ENCODE peak calls at places on chromosome 21, in ten cellular contexts. R is cardiac septum; L is activated T-cell treated with anti-CD3 and anti-CD28 coated beads, Interleukin-2, amount 50 U/mL, for 72 hours; N is left ventricle myocardium inferior; H is stimulated activated CD4-positive, alpha-beta T cell treated with anti-CD3 and anti-CD28 coated beads, Interleukin-2, amount 100 ng/mL, for 48 hours; J is HT1080; Y is HL-60; F is NCI-H2171 treated with DMSO at 0.1 percent for 48 hours; Q is AG08395; M is stimulated activated naive CD8-positive, alpha-beta T cell treated with anti-CD3 and anti-CD28 coated beads, Interleukin-15, amount 100 ng/mL, for 72 hours. E is an unnamed sample.

GRCh38 chr21:32382108-32382601 is 10.7 kb downstream of the URB1 start:
- DNase-seq in R (no peak), L (no peak), N (no peak), H (no peak), J (no peak), Y (no peak), F (no peak), Q (peak), M (no peak), E (no peak)

GRCh38 chr21:28215214-28215954 is 777.3 kb downstream of the LTN1 start:
- DNase-seq in R (no peak), L (no peak), N (no peak), H (no peak), J (no peak), Y (no peak), F (no peak), Q (peak), M (no peak), E (no peak)

GRCh38 chr21:34883501-34884271 is 165.4 kb downstream of the RUNX1 start:
- DNase-seq in R (no peak), L (no peak), N (no peak), H (no peak), J (no peak), Y (no peak), F (no peak), Q (no peak), M (no peak), E (no peak)

GRCh38 chr21:40618216-40618615 is 228.7 kb downstream of the DSCAM start:
- DNase-seq in R (no peak), L (no peak), N (no peak), H (no peak), J (no peak), Y (no peak), F (peak), Q (no peak), M (no peak), E (no peak)

GRCh38 chr21:15868940-15869339 is 139.2 kb downstream of the USP25 start:
- DNase-seq in R (no peak), L (no peak), N (no peak), H (no peak), J (no peak), Y (no peak), F (no peak), Q (no peak), M (no peak), E (no peak)

GRCh38 chr21:34906401-34906800 is 142.7 kb downstream of the RUNX1 start:
- DNase-seq in R (no peak), L (no peak), N (no peak), H (no peak), J (no peak), Y (no peak), F (no peak), Q (no peak), M (no peak), E (no peak)

GRCh38 chr21:44450999-44451398 is 4.3 kb upstream of the LRRC3 start:
- DNase-seq in R (peak), L (no peak), N (no peak), H (no peak), J (no peak), Y (no peak), F (no peak), Q (no peak), M (no peak), E (peak)

GRCh38 chr21:43925096-43925481 is 60.1 kb downstream of the AGPAT3 start:
- DNase-seq in R (no peak), L (no peak), N (peak), H (no peak), J (no peak), Y (no peak), F (no peak), Q (no peak), M (no peak), E (no peak)

GRCh38 chr21:14116080-14116481 is 94.7 kb downstream of the LIPI start:
- DNase-seq in R (no peak), L (no peak), N (no peak), H (no peak), J (no peak), Y (no peak), F (no peak), Q (no peak), M (no peak), E (no peak)

GRCh38 chr21:28332796-28333195 is 659.9 kb downstream of the LTN1 start:
- DNase-seq in R (no peak), L (no peak), N (no peak), H (no peak), J (no peak), Y (no peak), F (no peak), Q (no peak), M (no peak), E (no peak)

GRCh38 chr21:37631319-37632117 is 264.9 kb downstream of the DYRK1A start:
- DNase-seq in R (no peak), L (peak), N (no peak), H (no peak), J (peak), Y (no peak), F (no peak), Q (no peak), M (no peak), E (no peak)

GRCh38 chr21:14862794-14863720 is 201.7 kb downstream of the NRIP1 start:
- DNase-seq in R (no peak), L (peak), N (no peak), H (peak), J (no peak), Y (no peak), F (peak), Q (no peak), M (no peak), E (no peak)

GRCh38 chr21:37915516-37915915 is 741 bp downstream of the KCNJ6 start:
- DNase-seq in R (no peak), L (no peak), N (no peak), H (no peak), J (no peak), Y (no peak), F (peak), Q (no peak), M (no peak), E (no peak)

GRCh38 chr21:29300547-29301138 is 1.9 kb downstream of the BACH1 start:
- DNase-seq in R (no peak), L (no peak), N (no peak), H (no peak), J (no peak), Y (no peak), F (peak), Q (no peak), M (peak), E (no peak)

GRCh38 chr21:44920694-44921604 is at the start of gene ITGB2:
- DNase-seq in R (peak), L (peak), N (peak), H (no peak), J (no peak), Y (peak), F (no peak), Q (no peak), M (peak), E (peak)

GRCh38 chr21:40242586-40242985 is 375.3 kb downstream of the PCP4 start:
- DNase-seq in R (no peak), L (no peak), N (no peak), H (no peak), J (no peak), Y (no peak), F (no peak), Q (no peak), M (no peak), E (no peak)

GRCh38 chr21:26964379-26964778 is 2.5 kb downstream of the ADAMTS5 start:
- DNase-seq in R (no peak), L (no peak), N (peak), H (no peak), J (no peak), Y (no peak), F (no peak), Q (peak), M (no peak), E (no peak)

GRCh38 chr21:36658926-36659325 is 40.0 kb upstream of the SIM2 start:
- DNase-seq in R (no peak), L (no peak), N (no peak), H (no peak), J (no peak), Y (no peak), F (no peak), Q (no peak), M (no peak), E (no peak)

GRCh38 chr21:38144193-38144592 is 112.6 kb upstream of the KCNJ15 start:
- DNase-seq in R (no peak), L (no peak), N (no peak), H (no peak), J (no peak), Y (no peak), F (no peak), Q (no peak), M (no peak), E (no peak)

GRCh38 chr21:26473471-26473870 is 99.6 kb downstream of the CYYR1 start:
- DNase-seq in R (no peak), L (peak), N (no peak), H (no peak), J (no peak), Y (no peak), F (no peak), Q (no peak), M (no peak), E (no peak)

GRCh38 chr21:40615503-40616376 is 231.2 kb downstream of the DSCAM start:
- DNase-seq in R (no peak), L (no peak), N (no peak), H (no peak), J (no peak), Y (no peak), F (peak), Q (no peak), M (no peak), E (no peak)

GRCh38 chr21:41325138-41325537 is 8.5 kb downstream of the FAM3B start:
- DNase-seq in R (no peak), L (no peak), N (no peak), H (no peak), J (no peak), Y (no peak), F (no peak), Q (no peak), M (no peak), E (no peak)

GRCh38 chr21:26079376-26079775 is 91.2 kb downstream of the APP start:
- DNase-seq in R (no peak), L (no peak), N (no peak), H (no peak), J (no peak), Y (no peak), F (no peak), Q (no peak), M (no peak), E (no peak)

GRCh38 chr21:43211085-43212071 is 42.6 kb downstream of the CRYAA start:
- DNase-seq in R (peak), L (no peak), N (peak), H (no peak), J (no peak), Y (no peak), F (no peak), Q (no peak), M (no peak), E (no peak)

GRCh38 chr21:14551741-14552140 is 5.6 kb upstream of the SAMSN1 start:
- DNase-seq in R (no peak), L (no peak), N (no peak), H (no peak), J (no peak), Y (no peak), F (no peak), Q (no peak), M (no peak), E (no peak)

GRCh38 chr21:44290327-44291077 is 4.8 kb downstream of the AIRE start:
- DNase-seq in R (no peak), L (no peak), N (no peak), H (no peak), J (no peak), Y (no peak), F (no peak), Q (no peak), M (no peak), E (no peak)

GRCh38 chr21:28548291-28548690 is 444.4 kb downstream of the LTN1 start:
- DNase-seq in R (no peak), L (no peak), N (no peak), H (no peak), J (no peak), Y (no peak), F (no peak), Q (no peak), M (no peak), E (no peak)

GRCh38 chr21:43950481-43950880 is 61.6 kb upstream of the TRAPPC10 start:
- DNase-seq in R (no peak), L (no peak), N (no peak), H (no peak), J (no peak), Y (no peak), F (no peak), Q (no peak), M (no peak), E (no peak)

GRCh38 chr21:28072601-28073000 is 920.1 kb downstream of the LTN1 start:
- DNase-seq in R (no peak), L (no peak), N (no peak), H (no peak), J (no peak), Y (no peak), F (no peak), Q (no peak), M (no peak), E (no peak)

GRCh38 chr21:29718081-29718815 is 221.5 kb downstream of the GRIK1 start:
- DNase-seq in R (no peak), L (no peak), N (no peak), H (no peak), J (peak), Y (no peak), F (no peak), Q (no peak), M (no peak), E (no peak)